ENCODE peak calls at places on chromosomes 1 and 21, in eight cellular contexts. R is Right ventricle myocardium inferior; B is activated T-cell treated with anti-CD3 and anti-CD28 coated beads, Interleukin-2, amount 50 U/mL, for 72 hours; W is naive thymus-derived CD8-positive, alpha-beta T cell; A is A549; P is PC-3; Y is T-cell; I is natural killer cell treated with Interleukin-12 subunit alpha and Interleukin-12 subunit beta and Interleukin-15 and Interleukin-18, amount 100 ng/mL, for 72 hours. F is an unnamed sample.

GRCh38 chr1:54591127-54591756 is 32.1 kb downstream of the FAM151A start:
- ATAC-seq in R (no peak), B (no peak), W (no peak), A (no peak), P (no peak), Y (no peak), I (no peak), F (no peak)

GRCh38 chr1:109997204-109997866 is 12.8 kb downstream of the AHCYL1 start:
- ATAC-seq in R (no peak), B (no peak), W (no peak), A (no peak), P (peak; percentile 47), Y (no peak), I (no peak), F (no peak)

GRCh38 chr1:155978325-155978972 is at the start of gene ARHGEF2:
- ATAC-seq in R (peak; percentile 71), B (peak; percentile 83), W (peak; percentile 65), A (peak; percentile 64), P (peak; percentile 54), Y (peak; percentile 72), I (peak; percentile 87), F (peak; percentile 71)

GRCh38 chr1:6779089-6779805 is 6.0 kb upstream of the CAMTA1 start:
- ATAC-seq in R (no peak), B (peak; percentile 38), W (no peak), A (no peak), P (no peak), Y (no peak), I (no peak), F (no peak)

GRCh38 chr1:71600023-71600422 is 519.2 kb upstream of the ZRANB2 start:
- ATAC-seq in R (no peak), B (no peak), W (no peak), A (no peak), P (no peak), Y (no peak), I (no peak), F (no peak)

GRCh38 chr1:94501925-94502324 is 39.6 kb downstream of the F3 start:
- ATAC-seq in R (no peak), B (no peak), W (no peak), A (no peak), P (no peak), Y (no peak), I (no peak), F (no peak)

GRCh38 chr21:37062592-37062933 is 10.3 kb downstream of the PIGP start:
- ATAC-seq in R (no peak), B (no peak), W (no peak), A (no peak), P (no peak), Y (no peak), I (no peak), F (no peak)

GRCh38 chr1:2480986-2481364 is 4.9 kb downstream of the PLCH2 start:
- ATAC-seq in R (no peak), B (no peak), W (no peak), A (peak; percentile 26), P (no peak), Y (no peak), I (peak; percentile 3), F (peak; percentile 48)

GRCh38 chr1:208243522-208243850 is 698 bp downstream of the PLXNA2 start:
- ATAC-seq in R (peak; percentile 21), B (peak; percentile 42), W (peak; percentile 21), A (peak; percentile 38), P (peak; percentile 33), Y (peak; percentile 15), I (peak; percentile 47), F (peak; percentile 0)

F was measured in SK-N-SH treated with all-trans-retinoic acid at 6 μM for 48 hours.